ENCODE peak calls at places on chromosomes 11 and 22, in five cellular contexts. A is stimulated activated CD8-positive, alpha-beta memory T cell treated with anti-CD3 and anti-CD28 coated beads, Interleukin-7, amount 100 ng/mL, for 24 hours; E is choroid plexus epithelial cell; S is Right ventricle myocardium inferior; F is adipocyte. X is an unnamed sample.

GRCh38 chr22:46546466-46547178 is 9.2 kb upstream of the CELSR1 start:
- DNase-seq in E (peak), A (no peak), F (peak), S (peak), X (no peak)

GRCh38 chr22:23685205-23685784 is 5.5 kb upstream of the RGL4 start:
- DNase-seq in A (no peak), S (peak), E (peak), F (no peak), X (no peak)

GRCh38 chr22:44520695-44521094 is 22.7 kb upstream of the RTL6 start:
- DNase-seq in E (no peak), F (peak), S (no peak), A (no peak), X (no peak)

GRCh38 chr11:72308226-72309073 is 64.5 kb upstream of the PHOX2A start:
- DNase-seq in F (peak), E (peak), S (no peak), A (no peak), X (no peak)

GRCh38 chr11:71298761-71299181 is 46.4 kb upstream of the SHANK2 start:
- DNase-seq in A (no peak), E (no peak), F (no peak), S (no peak), X (peak)

GRCh38 chr22:32543020-32543357 is 68.4 kb downstream of the FBXO7 start:
- DNase-seq in E (no peak), A (no peak), S (no peak), F (no peak), X (no peak)

GRCh38 chr11:124612567-124613245 is 1.5 kb downstream of the PANX3 start:
- DNase-seq in E (peak), A (no peak), S (no peak), F (peak), X (no peak)

GRCh38 chr22:48740086-48740730 is 1087.5 kb downstream of the BRD1 start:
- DNase-seq in A (no peak), F (no peak), E (no peak), S (peak), X (peak)

GRCh38 chr11:35905901-35906661 is 37.8 kb upstream of the LDLRAD3 start:
- DNase-seq in S (no peak), E (peak), A (no peak), F (peak), X (no peak)

GRCh38 chr22:22344430-22344829 is 99.8 kb downstream of the VPREB1 start:
- DNase-seq in E (no peak), F (no peak), S (no peak), A (no peak), X (no peak)

GRCh38 chr22:23218867-23219251 is 38.5 kb downstream of the BCR start:
- DNase-seq in F (peak), E (peak), A (no peak), S (peak), X (no peak)

GRCh38 chr11:76313271-76313670 is 67.7 kb downstream of the THAP12 start:
- DNase-seq in E (no peak), F (no peak), S (no peak), A (no peak), X (no peak)

GRCh38 chr22:50467341-50467740 is 7.5 kb downstream of the SBF1 start:
- DNase-seq in S (no peak), F (no peak), A (no peak), E (no peak), X (no peak)

GRCh38 chr11:121435796-121436511 is 16.2 kb upstream of the SORL1 start:
- DNase-seq in F (no peak), E (no peak), S (no peak), A (no peak), X (no peak)

GRCh38 chr11:68021167-68021787 is 9.2 kb upstream of the NDUFS8 start:
- DNase-seq in E (no peak), S (no peak), F (no peak), A (no peak), X (no peak)

GRCh38 chr11:1224491-1225385 is 1.9 kb downstream of the MUC5B start:
- DNase-seq in A (no peak), S (no peak), E (no peak), F (no peak), X (no peak)

GRCh38 chr11:66277475-66278391 is at the start of gene CNIH2:
- DNase-seq in F (peak), E (no peak), A (no peak), S (no peak), X (peak)

GRCh38 chr11:73974611-73975478 is 7.8 kb downstream of the UCP2 start:
- DNase-seq in F (no peak), E (no peak), S (no peak), A (no peak), X (no peak)

GRCh38 chr22:32680277-32680676 is 121.2 kb upstream of the TIMP3 start:
- DNase-seq in A (no peak), S (no peak), F (no peak), E (no peak), X (no peak)

GRCh38 chr11:45400594-45400993 is 114.5 kb upstream of the SYT13 start:
- DNase-seq in E (peak), F (peak), S (no peak), A (no peak), X (no peak)

GRCh38 chr11:126383301-126384052 is 28.0 kb downstream of the ST3GAL4 start:
- DNase-seq in A (no peak), F (no peak), S (no peak), E (no peak), X (no peak)

GRCh38 chr11:70493891-70494290 is 95.6 kb downstream of the CTTN start:
- DNase-seq in E (no peak), F (no peak), S (peak), A (no peak), X (no peak)

GRCh38 chr11:121521145-121522042 is 68.6 kb upstream of the SORL1-AS1 start:
- DNase-seq in S (no peak), E (no peak), F (no peak), A (no peak), X (no peak)

GRCh38 chr11:43969543-43969942 is 27.1 kb downstream of the C11orf96 start:
- DNase-seq in E (peak), S (peak), F (peak), A (no peak), X (no peak)

GRCh38 chr11:31582697-31583096 is 73.1 kb downstream of the ELP4 start:
- DNase-seq in F (no peak), E (peak), A (no peak), S (no peak), X (no peak)

GRCh38 chr11:133833101-133833898 is 12.0 kb downstream of the SPATA19 start:
- DNase-seq in S (no peak), E (no peak), A (no peak), F (no peak), X (peak)

GRCh38 chr11:96642584-96642983 is 252.8 kb downstream of the JRKL start:
- DNase-seq in F (no peak), S (no peak), A (no peak), E (no peak), X (no peak)

GRCh38 chr11:115452245-115452644 is 52.0 kb downstream of the CADM1 start:
- DNase-seq in E (no peak), A (no peak), S (no peak), F (no peak), X (no peak)

GRCh38 chr11:14916403-14916802 is 24.4 kb upstream of the CYP2R1 start:
- DNase-seq in S (no peak), E (no peak), F (no peak), A (no peak), X (no peak)

GRCh38 chr22:24843048-24843447 is 37.0 kb downstream of the SGSM1 start:
- DNase-seq in E (no peak), S (no peak), F (no peak), A (no peak), X (no peak)

GRCh38 chr11:66326261-66327111 is 9.6 kb upstream of the CD248 start:
- DNase-seq in F (peak), E (peak), S (peak), A (no peak), X (peak)

GRCh38 chr22:43113516-43114251 is 3.1 kb downstream of the BIK start:
- DNase-seq in S (no peak), F (no peak), A (no peak), E (no peak), X (no peak)

X was measured in H1.